ENCODE peak calls at places on chromosome 3, in ten cellular contexts. S, L, G, R, P, N, O, E, J and F are unnamed samples.

GRCh38 chr3:129344540-129345220 is 66.0 kb downstream of the HMCES start:
- DNase-seq in N (no peak), P (no peak), L (no peak), G (peak), R (peak), E (no peak), J (no peak), S (no peak), O (no peak), F (no peak)

GRCh38 chr3:180138871-180139270 is 102.1 kb upstream of the PEX5L start:
- DNase-seq in L (no peak), E (no peak), P (no peak), R (no peak), G (no peak), S (no peak), N (no peak), O (no peak), J (no peak), F (no peak)

GRCh38 chr3:71713041-71713440 is 12.2 kb downstream of the EIF4E3 start:
- DNase-seq in R (no peak), N (no peak), S (no peak), P (no peak), L (no peak), J (no peak), G (no peak), O (no peak), E (no peak), F (no peak)

GRCh38 chr3:124258057-124258500 is 266.2 kb upstream of the ROPN1 start:
- DNase-seq in O (no peak), E (peak), L (peak), J (no peak), S (peak), N (no peak), R (no peak), G (peak), P (no peak), F (no peak)

GRCh38 chr3:73602171-73602570 is 22.6 kb downstream of the PDZRN3 start:
- DNase-seq in G (peak), E (peak), S (peak), O (no peak), R (no peak), L (peak), P (no peak), J (no peak), N (no peak), F (no peak)

GRCh38 chr3:30878862-30879261 is 15.6 kb downstream of the GADL1 start:
- DNase-seq in J (no peak), L (no peak), E (no peak), S (no peak), P (no peak), O (no peak), R (no peak), N (no peak), G (no peak), F (no peak)

GRCh38 chr3:179179979-179180758 is 32.0 kb downstream of the PIK3CA start:
- DNase-seq in E (peak), S (peak), O (no peak), R (no peak), L (peak), P (no peak), N (no peak), G (peak), J (no peak), F (no peak)

GRCh38 chr3:52874160-52874701 is 23.1 kb downstream of the STIMATE start:
- DNase-seq in P (no peak), R (no peak), N (no peak), L (no peak), O (no peak), J (no peak), S (no peak), G (no peak), E (no peak), F (no peak)

GRCh38 chr3:150278843-150279341 is 129.2 kb upstream of the TSC22D2 start:
- DNase-seq in S (no peak), E (peak), G (no peak), J (no peak), O (no peak), P (no peak), L (no peak), R (no peak), N (no peak), F (no peak)

GRCh38 chr3:106341090-106341489 is 472.3 kb upstream of the CBLB start:
- DNase-seq in N (no peak), P (no peak), E (no peak), L (peak), S (no peak), J (no peak), R (no peak), O (no peak), G (peak), F (no peak)

GRCh38 chr3:193821272-193821671 is 228.3 kb downstream of the OPA1 start:
- DNase-seq in J (no peak), O (no peak), S (no peak), E (no peak), G (no peak), P (no peak), L (no peak), N (no peak), R (no peak), F (no peak)

GRCh38 chr3:177102526-177102925 is 94.8 kb downstream of the TBL1XR1 start:
- DNase-seq in S (no peak), N (no peak), P (no peak), O (no peak), R (no peak), E (peak), L (peak), G (peak), J (no peak), F (no peak)

GRCh38 chr3:66582721-66583141 is 81.9 kb upstream of the LRIG1 start:
- DNase-seq in E (peak), G (no peak), S (no peak), P (no peak), R (no peak), N (peak), O (no peak), L (peak), J (peak), F (no peak)

GRCh38 chr3:197718904-197719303 is 17.8 kb downstream of the RUBCN start:
- DNase-seq in G (peak), J (no peak), S (peak), R (no peak), N (no peak), P (no peak), O (no peak), L (peak), E (peak), F (no peak)

GRCh38 chr3:171384101-171384891 is 75.9 kb downstream of the TNIK start:
- DNase-seq in G (no peak), N (no peak), E (peak), S (peak), O (no peak), R (no peak), L (no peak), P (no peak), J (no peak), F (no peak)

GRCh38 chr3:194212869-194213320 is 76.9 kb downstream of the HES1 start:
- DNase-seq in G (no peak), S (no peak), N (no peak), P (no peak), E (peak), R (peak), L (no peak), J (no peak), O (peak), F (no peak)

GRCh38 chr3:31772781-31773180 is 208.3 kb downstream of the OSBPL10 start:
- DNase-seq in L (no peak), R (no peak), O (no peak), G (no peak), S (no peak), J (no peak), P (no peak), E (no peak), N (no peak), F (no peak)

DNA sequence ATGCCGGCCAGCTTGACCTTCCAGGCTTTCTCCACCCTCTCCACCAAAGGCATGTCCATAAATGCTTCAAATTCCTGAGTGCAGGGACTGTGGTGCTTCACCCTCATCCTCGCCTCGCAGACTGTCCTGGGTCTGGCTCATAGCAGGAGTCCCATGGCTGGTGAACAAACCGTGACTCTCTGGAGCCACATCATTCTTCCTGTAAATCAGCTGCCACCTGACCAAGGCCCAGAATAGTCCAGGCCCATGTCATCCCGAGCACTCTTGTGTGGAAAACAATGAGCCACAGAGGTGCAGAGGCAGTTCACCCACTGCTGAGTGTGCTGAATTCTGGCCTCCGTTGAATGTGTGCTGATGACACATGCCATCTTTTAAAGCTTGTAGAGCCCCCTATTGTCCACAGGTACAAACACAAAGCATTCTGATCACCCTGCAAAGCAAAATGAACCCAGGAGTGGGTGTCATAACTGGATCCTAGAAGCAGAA is 68.6 kb downstream of the ABHD5 start:
- DNase-seq in E (peak), O (no peak), G (peak), P (no peak), R (peak), N (peak), S (peak), J (no peak), L (peak), F (no peak)
- TF ChIP-seq CTCF in E (peak), O (no peak), G (peak), P (no peak), R (no peak), N (peak), S (peak), J (no peak), L (peak), F (peak)

GRCh38 chr3:157078131-157078835 is 81.7 kb downstream of the CCNL1 start:
- DNase-seq in N (no peak), S (peak), G (no peak), E (peak), P (no peak), J (no peak), O (no peak), L (peak), R (no peak), F (no peak)
- TF ChIP-seq CTCF in N (no peak), S (no peak), G (no peak), E (no peak), P (no peak), J (no peak), O (no peak), L (no peak), R (no peak), F (no peak)

DNA sequence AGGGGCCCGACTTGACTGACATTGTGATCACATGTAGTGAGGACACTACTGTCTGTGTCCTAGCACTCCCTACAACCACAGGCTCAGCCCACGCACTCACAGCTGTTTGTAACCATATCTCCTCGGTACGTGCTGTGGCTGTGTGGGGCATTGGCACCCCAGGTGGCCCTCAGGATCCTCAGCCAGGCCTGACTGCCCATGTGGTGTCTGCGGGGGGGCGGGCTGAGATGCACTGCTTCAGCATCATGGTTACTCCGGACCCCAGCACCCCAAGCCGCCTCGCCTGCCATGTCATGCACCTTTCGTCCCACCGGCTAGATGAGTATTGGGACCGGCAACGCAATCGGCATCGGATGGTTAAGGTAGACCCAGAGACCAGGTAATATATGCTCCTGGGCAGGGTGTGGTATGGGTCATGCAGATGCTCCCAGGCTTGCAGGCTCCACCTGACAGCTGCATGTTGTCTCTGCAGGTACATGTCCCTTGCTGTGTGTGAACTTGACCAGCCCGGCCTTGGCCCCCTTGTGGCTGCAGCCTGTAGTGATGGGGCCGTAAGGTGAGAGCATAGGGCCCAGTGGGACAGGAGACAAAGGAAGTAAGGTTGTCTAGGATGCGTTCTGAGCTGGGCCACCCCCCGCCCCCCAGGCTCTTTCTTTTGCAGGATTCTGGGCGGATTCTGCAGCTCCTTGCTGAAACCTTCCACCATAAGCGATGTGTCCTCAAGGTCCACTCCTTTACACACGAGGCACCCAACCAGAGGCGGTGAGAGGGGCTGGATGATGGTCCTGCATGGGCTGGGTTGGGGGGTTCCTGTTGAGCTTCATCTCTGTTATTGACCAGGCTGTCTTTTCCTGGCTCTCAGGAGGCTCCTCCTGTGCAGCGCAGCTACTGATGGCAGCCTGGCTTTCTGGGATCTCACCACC is 4.4 kb downstream of the DALRD3 start:
- DNase-seq in L (peak), P (no peak), S (no peak), J (no peak), N (peak), E (no peak), O (peak), G (peak), R (peak), F (no peak)
- TF ChIP-seq CTCF in L (peak), P (peak), S (peak), J (peak), N (peak), E (peak), O (peak), G (peak), R (peak), F (peak)

DNA sequence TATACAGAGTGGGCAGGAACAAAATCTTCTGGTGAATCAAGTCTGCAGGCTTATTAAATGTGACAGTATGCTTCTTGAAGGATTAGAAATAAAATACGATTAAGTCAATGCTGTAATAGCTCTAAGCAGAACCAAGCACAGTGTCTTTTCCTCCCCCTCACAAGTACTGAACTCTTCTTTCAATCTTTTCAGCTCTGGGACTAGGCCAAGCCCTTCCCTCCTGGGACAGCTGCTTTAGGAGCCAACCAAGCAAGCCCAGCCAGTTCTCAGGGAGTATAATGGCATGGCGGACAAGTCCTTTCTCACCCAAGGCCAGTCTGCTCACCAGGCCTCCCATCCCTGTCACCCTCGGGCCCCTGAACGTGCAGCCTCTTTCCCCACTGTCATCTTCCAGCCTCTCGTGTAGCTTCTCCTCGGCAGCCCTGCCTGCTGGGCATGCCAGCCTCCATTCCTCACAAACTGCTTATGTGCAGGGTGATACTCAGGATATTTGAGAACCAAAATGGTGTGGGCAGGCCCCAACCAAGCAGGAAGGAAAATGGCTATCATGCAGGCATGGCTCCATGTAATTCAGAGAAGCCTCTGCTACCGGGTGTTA is 8.4 kb upstream of the PPP1R2 start:
- DNase-seq in N (no peak), G (peak), O (no peak), E (no peak), J (peak), R (no peak), L (peak), P (no peak), S (no peak), F (no peak)
- TF ChIP-seq CTCF in N (no peak), G (no peak), O (no peak), E (no peak), J (no peak), R (no peak), L (no peak), P (no peak), S (no peak), F (no peak)

GRCh38 chr3:10482631-10483363 is 22.6 kb downstream of the ATP2B2 start:
- DNase-seq in E (no peak), L (no peak), N (no peak), S (no peak), O (no peak), G (no peak), J (no peak), P (peak), R (no peak), F (no peak)

GRCh38 chr3:10484709-10485108 is 20.7 kb downstream of the ATP2B2 start:
- DNase-seq in E (no peak), P (peak), G (no peak), L (no peak), J (no peak), S (no peak), O (no peak), N (no peak), R (no peak), F (no peak)

GRCh38 chr3:10483364-10483675 is 22.1 kb downstream of the ATP2B2 start:
- DNase-seq in L (no peak), S (no peak), J (no peak), E (no peak), R (no peak), G (no peak), N (no peak), O (no peak), P (peak), F (no peak)

GRCh38 chr3:10485380-10485779 is 20.0 kb downstream of the ATP2B2 start:
- DNase-seq in N (no peak), P (peak), S (no peak), O (no peak), J (no peak), L (no peak), E (no peak), R (no peak), G (no peak), F (no peak)

GRCh38 chr3:10483686-10484345 is 21.6 kb downstream of the ATP2B2 start:
- DNase-seq in L (no peak), O (no peak), P (peak), E (no peak), S (no peak), R (no peak), J (no peak), N (no peak), G (no peak), F (no peak)
- TF ChIP-seq CTCF in L (no peak), O (no peak), P (no peak), E (no peak), S (no peak), R (no peak), J (no peak), N (no peak), G (no peak), F (no peak)

DNA sequence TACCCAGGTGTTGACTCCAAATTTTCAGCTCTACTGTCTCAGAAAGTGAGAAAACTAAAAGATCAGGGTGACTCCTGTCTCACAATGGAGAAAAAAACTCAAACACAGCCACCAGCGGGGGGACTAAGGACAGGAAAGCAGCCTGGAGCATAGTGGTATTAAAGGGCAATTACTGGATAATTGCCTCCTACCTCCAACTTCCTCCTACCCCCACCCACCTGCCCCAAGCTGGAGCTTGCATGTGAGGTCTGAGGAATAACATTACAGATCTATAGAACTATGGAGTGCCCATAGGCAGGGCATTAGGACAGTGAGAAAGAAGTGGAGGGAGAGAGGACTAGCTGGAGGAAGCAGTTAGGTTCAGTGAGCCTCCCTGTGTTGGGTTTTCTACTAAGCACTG is 2.7 kb upstream of the PCCB start:
- DNase-seq in N (peak), P (no peak), R (no peak), G (no peak), S (no peak), L (no peak), E (no peak), J (no peak), O (no peak), F (no peak)
- TF ChIP-seq CTCF in N (no peak), P (no peak), R (no peak), G (no peak), S (no peak), L (no peak), E (no peak), J (no peak), O (no peak), F (no peak)

GRCh38 chr3:137081711-137082110 is 123.9 kb downstream of the IL20RB start:
- DNase-seq in L (no peak), O (no peak), S (no peak), N (no peak), E (no peak), P (no peak), G (no peak), J (no peak), R (no peak), F (no peak)

GRCh38 chr3:137084579-137084978 is 126.8 kb downstream of the IL20RB start:
- DNase-seq in O (no peak), G (no peak), P (no peak), L (no peak), R (no peak), J (no peak), E (no peak), S (no peak), N (no peak), F (no peak)

GRCh38 chr3:137075020-137075419 is 117.2 kb downstream of the IL20RB start:
- DNase-seq in R (no peak), N (no peak), E (no peak), S (no peak), O (no peak), G (no peak), L (no peak), P (no peak), J (no peak), F (no peak)

DNA sequence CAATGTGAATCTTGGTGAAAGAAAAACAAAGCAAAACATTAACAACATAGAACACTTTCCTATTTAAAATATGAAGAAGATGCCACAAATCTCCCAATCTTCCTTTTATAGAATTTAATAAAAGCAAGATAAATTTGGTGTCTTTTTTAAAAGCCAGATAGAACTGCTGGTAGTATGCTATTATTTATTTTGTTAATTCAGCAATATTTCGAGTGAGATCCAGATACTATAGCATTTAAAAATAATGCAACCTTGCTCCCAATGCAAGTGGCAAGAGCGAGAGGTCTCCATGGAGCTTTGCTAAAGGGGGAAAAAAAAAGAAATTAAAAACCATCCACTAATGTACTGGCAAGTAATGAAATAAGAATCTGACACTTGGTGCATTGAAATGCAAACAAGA is 121.8 kb downstream of the IL20RB start:
- DNase-seq in N (no peak), S (no peak), E (no peak), J (no peak), L (no peak), O (no peak), P (no peak), R (no peak), G (no peak), F (no peak)
- TF ChIP-seq CTCF in N (no peak), S (no peak), E (no peak), J (no peak), L (no peak), O (no peak), P (no peak), R (no peak), G (no peak), F (no peak)